ENCODE peak calls at places on chromosome 6, in seven cellular contexts. D is H9, C is IMR-90, F is trophoblast cell, B is mesenchymal stem cell, U is mesendoderm, X is H1. A is an unnamed sample.

GRCh38 chr6:167532410-167533294 is 207.8 kb downstream of the TTLL2 start:
- DNase-seq in D (no peak), C (no peak), F (no peak), B (peak; percentile 51), U (no peak), X (no peak), A (no peak)

GRCh38 chr6:113591896-113592827 is 265.0 kb upstream of the MARCKS start:
- DNase-seq in D (no peak), C (peak; percentile 31), F (no peak), B (peak; percentile 33), U (peak; percentile 69), X (no peak), A (no peak)

GRCh38 chr6:81613606-81614005 is 138.9 kb downstream of the TENT5A start:
- DNase-seq in D (no peak), C (peak; percentile 88), F (no peak), B (peak; percentile 88), U (no peak), X (no peak), A (no peak)

GRCh38 chr6:36381502-36382389 is 5.7 kb downstream of the ETV7 start:
- DNase-seq in D (no peak), C (no peak), F (peak; percentile 72), B (no peak), U (no peak), X (no peak), A (no peak)

GRCh38 chr6:6366778-6367177 is 46.3 kb upstream of the F13A1 start:
- DNase-seq in D (peak; percentile 33), C (no peak), F (no peak), B (no peak), U (peak; percentile 14), X (no peak), A (no peak)

GRCh38 chr6:14966111-14966901 is 279.6 kb upstream of the JARID2 start:
- DNase-seq in D (peak; percentile 66), C (peak; percentile 33), F (peak; percentile 98), B (no peak), U (peak; percentile 94), X (peak; percentile 21), A (no peak)

GRCh38 chr6:36505744-36506534 is 41.3 kb downstream of the STK38 start:
- DNase-seq in D (no peak), C (no peak), F (no peak), B (no peak), U (no peak), X (no peak), A (no peak)

GRCh38 chr6:148557796-148558457 is 188.9 kb upstream of the UST start:
- DNase-seq in D (no peak), C (no peak), F (no peak), B (peak; percentile 51), U (peak; percentile 18), X (no peak), A (no peak)

GRCh38 chr6:132973556-132973993 is 159.2 kb downstream of the RPS12 start:
- DNase-seq in D (no peak), C (no peak), F (no peak), B (no peak), U (no peak), X (no peak), A (no peak)

GRCh38 chr6:37137881-37138568 is 31.9 kb upstream of the PIM1 start:
- DNase-seq in D (peak; percentile 94), C (peak; percentile 83), F (peak; percentile 74), B (peak; percentile 91), U (no peak), X (peak; percentile 93), A (no peak)

GRCh38 chr6:40556023-40556422 is 31.1 kb downstream of the LRFN2 start:
- DNase-seq in D (peak; percentile 51), C (no peak), F (no peak), B (no peak), U (peak; percentile 11), X (no peak), A (no peak)

GRCh38 chr6:75291331-75291730 is 6.7 kb upstream of the TMEM30A start:
- DNase-seq in D (no peak), C (no peak), F (no peak), B (no peak), U (no peak), X (no peak), A (no peak)

GRCh38 chr6:162050579-162050978 is 677.0 kb downstream of the PRKN start:
- DNase-seq in D (no peak), C (no peak), F (no peak), B (no peak), U (no peak), X (no peak), A (no peak)

GRCh38 chr6:108565091-108565766 is 4.5 kb downstream of the FOXO3 start:
- DNase-seq in D (no peak), C (no peak), F (peak; percentile 37), B (peak; percentile 36), U (no peak), X (no peak), A (no peak)

GRCh38 chr6:139531148-139531547 is 156.7 kb upstream of the CITED2 start:
- DNase-seq in D (no peak), C (peak; percentile 62), F (no peak), B (peak; percentile 60), U (no peak), X (no peak), A (no peak)

GRCh38 chr6:94300424-94301144 is 881.2 kb upstream of the EPHA7 start:
- DNase-seq in D (no peak), C (no peak), F (no peak), B (no peak), U (no peak), X (no peak), A (no peak)

GRCh38 chr6:411402-412145 is 20.0 kb downstream of the IRF4 start:
- DNase-seq in D (no peak), C (no peak), F (no peak), B (no peak), U (no peak), X (no peak), A (no peak)

GRCh38 chr6:41670703-41671360 is 32.6 kb downstream of the MDFI start:
- DNase-seq in D (no peak), C (no peak), F (no peak), B (no peak), U (no peak), X (no peak), A (no peak)

GRCh38 chr6:13814938-13815575 is 700 bp upstream of the MCUR1 start:
- DNase-seq in D (no peak), C (no peak), F (peak; percentile 45), B (peak; percentile 13), U (peak; percentile 8), X (no peak), A (no peak)

GRCh38 chr6:130937942-130938604 is 110.9 kb downstream of the SMLR1 start:
- DNase-seq in D (no peak), C (peak; percentile 67), F (no peak), B (no peak), U (peak; percentile 29), X (no peak), A (no peak)

GRCh38 chr6:210778-211177 is 81.5 kb upstream of the DUSP22 start:
- DNase-seq in D (no peak), C (no peak), F (no peak), B (no peak), U (no peak), X (no peak), A (no peak)

DNA sequence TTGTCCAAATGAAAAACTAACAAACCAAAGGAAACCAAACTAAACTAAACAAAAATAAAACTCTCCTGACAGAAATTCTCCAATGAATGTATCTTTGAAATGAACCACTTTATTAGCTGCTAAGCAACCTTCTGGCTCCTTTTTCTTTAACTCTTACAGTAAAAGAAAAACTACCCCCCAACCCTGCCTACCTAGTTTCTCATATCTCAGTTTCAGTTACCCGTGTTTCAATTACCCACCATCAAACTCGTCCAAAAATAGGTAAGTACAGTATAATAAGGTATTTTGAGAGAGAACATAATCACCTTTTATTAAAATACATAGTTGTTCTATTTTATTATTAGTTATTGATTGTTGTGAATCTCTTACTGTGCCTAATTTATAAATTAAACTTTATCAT is 177.4 kb upstream of the THEMIS start:
- DNase-seq in D (no peak), C (no peak), F (no peak), B (no peak), U (no peak), X (no peak), A (no peak)
- H2BK5ac ChIP-seq in D (no peak overlapping the region), C (no peak overlapping the region), F (no peak overlapping the region), B (no peak overlapping the region), U (no peak overlapping the region), X (no peak overlapping the region), A (no peak overlapping the region)

GRCh38 chr6:31381666-31382065 is 21.7 kb upstream of the MICA start:
- DNase-seq in D (no peak), C (no peak), F (no peak), B (no peak), U (no peak), X (no peak), A (no peak)

GRCh38 chr6:31377029-31377428 is 20.1 kb upstream of the HLA-B start:
- DNase-seq in D (no peak), C (no peak), F (no peak), B (no peak), U (no peak), X (no peak), A (no peak)

GRCh38 chr6:31378721-31379103 is 21.7 kb upstream of the HLA-B start:
- DNase-seq in D (no peak), C (no peak), F (no peak), B (no peak), U (no peak), X (no peak), A (no peak)

GRCh38 chr6:31378062-31378720 is 21.2 kb upstream of the HLA-B start:
- DNase-seq in D (no peak), C (no peak), F (no peak), B (no peak), U (no peak), X (no peak), A (no peak)

GRCh38 chr6:31379850-31380249 is 22.9 kb upstream of the HLA-B start:
- DNase-seq in D (no peak), C (no peak), F (no peak), B (no peak), U (no peak), X (no peak), A (no peak)
- H2BK5ac ChIP-seq in D (no peak overlapping the region), C (no peak overlapping the region), F (no peak overlapping the region), B (no peak overlapping the region), U (no peak overlapping the region), X (no peak overlapping the region), A (no peak overlapping the region)

GRCh38 chr6:4271761-4272505 is 136.6 kb upstream of the ECI2 start:
- DNase-seq in D (no peak), C (no peak), F (no peak), B (no peak), U (no peak), X (no peak), A (no peak)

GRCh38 chr6:4270799-4271198 is 135.4 kb upstream of the ECI2 start:
- DNase-seq in D (no peak), C (peak; percentile 68), F (no peak), B (no peak), U (no peak), X (no peak), A (no peak)

GRCh38 chr6:4272996-4273395 is 137.6 kb upstream of the ECI2 start:
- DNase-seq in D (no peak), C (no peak), F (no peak), B (no peak), U (no peak), X (no peak), A (no peak)

GRCh38 chr6:4270001-4270400 is 134.6 kb upstream of the ECI2 start:
- DNase-seq in D (no peak), C (no peak), F (no peak), B (no peak), U (no peak), X (no peak), A (no peak)

GRCh38 chr6:4274382-4275082 is 139.2 kb upstream of the ECI2 start:
- DNase-seq in D (no peak), C (peak; percentile 35), F (no peak), B (no peak), U (no peak), X (no peak), A (no peak)
- H2BK5ac ChIP-seq in D (no peak overlapping the region), C (no peak overlapping the region), F (no peak overlapping the region), B (no peak overlapping the region), U (no peak overlapping the region), X (no peak overlapping the region), A (no peak overlapping the region)

GRCh38 chr6:45464685-45465084 is 87.0 kb upstream of the SUPT3H start:
- DNase-seq in D (no peak), C (no peak), F (no peak), B (no peak), U (no peak), X (no peak), A (no peak)
- H2BK5ac ChIP-seq in D (no peak overlapping the region), C (no peak overlapping the region), F (no peak overlapping the region), B (no peak overlapping the region), U (no peak overlapping the region), X (no peak overlapping the region), A (no peak overlapping the region)